ENCODE peak calls at places on chromosomes 7 and 10, in nine cellular contexts. R, J, K, I, V, G, O, W and F are unnamed samples.

GRCh38 chr7:42550706-42551470 is 313.9 kb upstream of the GLI3 start:
- DNase-seq in R (no peak), J (no peak), K (no peak), I (no peak), V (no peak), G (no peak), O (no peak), W (no peak), F (no peak)

GRCh38 chr10:99784025-99784730 is 1.7 kb downstream of the ABCC2 start:
- DNase-seq in R (no peak), J (peak), K (no peak), I (no peak), V (no peak), G (no peak), O (no peak), W (no peak), F (peak)

GRCh38 chr10:71835671-71836593 is 15.1 kb downstream of the PSAP start:
- DNase-seq in R (peak), J (peak), K (peak), I (no peak), V (peak), G (peak), O (no peak), W (no peak), F (peak)

GRCh38 chr10:6148251-6148691 is 54.5 kb upstream of the PFKFB3 start:
- DNase-seq in R (no peak), J (no peak), K (no peak), I (peak), V (peak), G (no peak), O (no peak), W (no peak), F (no peak)

GRCh38 chr7:90225601-90226000 is 14.1 kb downstream of the STEAP2 start:
- DNase-seq in R (no peak), J (no peak), K (no peak), I (no peak), V (no peak), G (no peak), O (no peak), W (no peak), F (no peak)

GRCh38 chr10:48470893-48471805 is 133.7 kb downstream of the ARHGAP22 start:
- DNase-seq in R (no peak), J (no peak), K (no peak), I (no peak), V (no peak), G (no peak), O (no peak), W (no peak), F (no peak)

GRCh38 chr7:142626420-142627035 is 122.7 kb upstream of the PRSS1 start:
- DNase-seq in R (no peak), J (peak), K (peak), I (peak), V (peak), G (no peak), O (peak), W (no peak), F (peak)

GRCh38 chr10:28838908-28839307 is 161.6 kb downstream of the BAMBI start:
- DNase-seq in R (no peak), J (peak), K (no peak), I (no peak), V (no peak), G (no peak), O (no peak), W (no peak), F (peak)

GRCh38 chr7:112220877-112221434 is 14.5 kb downstream of the ZNF277 start:
- DNase-seq in R (no peak), J (no peak), K (no peak), I (no peak), V (no peak), G (no peak), O (no peak), W (no peak), F (no peak)

GRCh38 chr10:92846819-92847184 is 1.5 kb upstream of the EXOC6 start:
- DNase-seq in R (no peak), J (no peak), K (no peak), I (no peak), V (no peak), G (no peak), O (no peak), W (no peak), F (no peak)

GRCh38 chr10:119206603-119207366 is 586 bp upstream of the GRK5 start:
- DNase-seq in R (no peak), J (peak), K (peak), I (peak), V (peak), G (no peak), O (peak), W (no peak), F (peak)

GRCh38 chr7:76198202-76198601 is 3.5 kb upstream of the SRRM3 start:
- DNase-seq in R (no peak), J (no peak), K (no peak), I (no peak), V (no peak), G (no peak), O (no peak), W (no peak), F (no peak)

GRCh38 chr10:77230194-77230593 is 407.4 kb downstream of the KCNMA1 start:
- DNase-seq in R (no peak), J (peak), K (no peak), I (no peak), V (no peak), G (no peak), O (no peak), W (no peak), F (no peak)

GRCh38 chr7:43112941-43113621 is 634 bp downstream of the HECW1 start:
- DNase-seq in R (no peak), J (peak), K (no peak), I (no peak), V (no peak), G (no peak), O (no peak), W (no peak), F (peak)

GRCh38 chr10:44960482-44961230 is 1.1 kb downstream of the RASSF4 start:
- DNase-seq in R (no peak), J (no peak), K (no peak), I (peak), V (no peak), G (no peak), O (no peak), W (no peak), F (no peak)

GRCh38 chr10:131512852-131513251 is 201.3 kb upstream of the TCERG1L start:
- DNase-seq in R (no peak), J (no peak), K (no peak), I (no peak), V (no peak), G (no peak), O (no peak), W (no peak), F (no peak)

GRCh38 chr10:29820890-29821398 is 186.2 kb upstream of the SVIL start:
- DNase-seq in R (no peak), J (no peak), K (no peak), I (no peak), V (no peak), G (no peak), O (no peak), W (no peak), F (no peak)

GRCh38 chr7:97845622-97846203 is 26.5 kb downstream of the ASNS start:
- DNase-seq in R (no peak), J (peak), K (peak), I (no peak), V (peak), G (no peak), O (peak), W (no peak), F (no peak)

GRCh38 chr10:78626471-78626870 is 442.3 kb upstream of the ZMIZ1 start:
- DNase-seq in R (no peak), J (no peak), K (no peak), I (no peak), V (no peak), G (no peak), O (no peak), W (no peak), F (no peak)

GRCh38 chr7:36400606-36401005 is 10.9 kb downstream of the ANLN start:
- DNase-seq in R (no peak), J (peak), K (no peak), I (no peak), V (no peak), G (no peak), O (no peak), W (no peak), F (no peak)

GRCh38 chr7:108294595-108294994 is 161.6 kb downstream of the NRCAM start:
- DNase-seq in R (no peak), J (peak), K (no peak), I (no peak), V (peak), G (no peak), O (no peak), W (no peak), F (no peak)

GRCh38 chr7:116426428-116427156 is 72.9 kb upstream of the CAV2 start:
- DNase-seq in R (peak), J (peak), K (no peak), I (no peak), V (no peak), G (no peak), O (peak), W (no peak), F (peak)

GRCh38 chr10:79029478-79030390 is 39.0 kb upstream of the ZMIZ1 start:
- DNase-seq in R (no peak), J (no peak), K (no peak), I (peak), V (no peak), G (no peak), O (no peak), W (no peak), F (no peak)

GRCh38 chr10:58017719-58018367 is 249.9 kb downstream of the IPMK start:
- DNase-seq in R (no peak), J (peak), K (no peak), I (no peak), V (no peak), G (no peak), O (peak), W (no peak), F (no peak)

GRCh38 chr10:14322531-14322930 is 8.2 kb downstream of the FRMD4A start:
- DNase-seq in R (no peak), J (no peak), K (peak), I (no peak), V (no peak), G (no peak), O (no peak), W (no peak), F (no peak)

GRCh38 chr10:110113670-110114337 is 93.6 kb upstream of the MXI1 start:
- DNase-seq in R (no peak), J (no peak), K (no peak), I (no peak), V (no peak), G (no peak), O (no peak), W (no peak), F (no peak)

GRCh38 chr10:53839437-53840039 is 961.5 kb downstream of the PCDH15 start:
- DNase-seq in R (no peak), J (peak), K (peak), I (no peak), V (peak), G (peak), O (no peak), W (peak), F (peak)